ENCODE peak calls at places on chromosomes 5 and 9, in four cellular contexts. One of them, this sample, is unnamed.

GRCh38 chr5:179123109-179123426 is 62.9 kb downstream of the ZNF354C start:
- DNase-seq in uterus: no peak
- DNase-seq in NCI-H1105: no peak
- DNase-seq in NCI-H2107: no peak
- DNase-seq in this sample: no peak

GRCh38 chr9:83142389-83142788 is 79.4 kb upstream of the RASEF start:
- DNase-seq in uterus: no peak
- DNase-seq in NCI-H1105: no peak
- DNase-seq in NCI-H2107: no peak
- DNase-seq in this sample: no peak

GRCh38 chr5:76471994-76472337 is 68.9 kb downstream of the IQGAP2 start:
- DNase-seq in uterus: no peak
- DNase-seq in NCI-H1105: no peak
- DNase-seq in NCI-H2107: no peak
- DNase-seq in this sample: no peak

GRCh38 chr5:170626507-170627150 is 122.8 kb downstream of the KCNIP1 start:
- DNase-seq in uterus: no peak
- DNase-seq in NCI-H1105: no peak
- DNase-seq in NCI-H2107: no peak
- DNase-seq in this sample: no peak

GRCh38 chr9:134955801-134956200 is 38.1 kb upstream of the FCN1 start:
- DNase-seq in uterus: no peak
- DNase-seq in NCI-H1105: no peak
- DNase-seq in NCI-H2107: no peak
- DNase-seq in this sample: no peak

GRCh38 chr9:108149346-108149745 is 659.8 kb upstream of the KLF4 start:
- DNase-seq in uterus: no peak
- DNase-seq in NCI-H1105: no peak
- DNase-seq in NCI-H2107: no peak
- DNase-seq in this sample: no peak

GRCh38 chr5:133240425-133241091 is 188.7 kb downstream of the HSPA4 start:
- DNase-seq in uterus: peak
- DNase-seq in NCI-H1105: no peak
- DNase-seq in NCI-H2107: no peak
- DNase-seq in this sample: no peak

GRCh38 chr5:102911973-102912372 is 156.9 kb downstream of the PAM start:
- DNase-seq in uterus: no peak
- DNase-seq in NCI-H1105: no peak
- DNase-seq in NCI-H2107: no peak
- DNase-seq in this sample: no peak

GRCh38 chr5:168128556-168128955 is 162.9 kb upstream of the WWC1 start:
- DNase-seq in uterus: no peak
- DNase-seq in NCI-H1105: no peak
- DNase-seq in NCI-H2107: no peak
- DNase-seq in this sample: peak